ENCODE peak calls at places on chromosomes 11 and 22, in six cellular contexts. Y, G, X, I, L and P are unnamed samples.

GRCh38 chr11:134656861-134657540 is 245.0 kb upstream of the B3GAT1 start:
- DNase-seq in Y (no peak), G (no peak), X (no peak), I (peak), L (no peak), P (no peak)

GRCh38 chr11:61999141-61999975 is 31.9 kb upstream of the FTH1 start:
- DNase-seq in Y (no peak), G (peak), X (no peak), I (no peak), L (peak), P (no peak)

GRCh38 chr11:110862407-110862806 is 150.2 kb upstream of the ARHGAP20 start:
- DNase-seq in Y (no peak), G (no peak), X (no peak), I (no peak), L (no peak), P (no peak)

GRCh38 chr11:109859325-109859724 is 233.9 kb upstream of the ZC3H12C start:
- DNase-seq in Y (no peak), G (no peak), X (no peak), I (no peak), L (no peak), P (no peak)

GRCh38 chr11:110376711-110377324 is 52.9 kb upstream of the FDX1 start:
- DNase-seq in Y (peak), G (peak), X (no peak), I (no peak), L (peak), P (peak)

GRCh38 chr11:45852018-45852711 is 4.9 kb downstream of the CRY2 start:
- DNase-seq in Y (peak), G (no peak), X (no peak), I (no peak), L (no peak), P (no peak)

GRCh38 chr11:130448416-130449068 is at the start of gene ADAMTS15:
- DNase-seq in Y (peak), G (peak), X (no peak), I (peak), L (peak), P (peak)

GRCh38 chr11:75474878-75475766 is 42.1 kb upstream of the KLHL35 start:
- DNase-seq in Y (no peak), G (peak), X (peak), I (no peak), L (peak), P (no peak)

GRCh38 chr11:22666700-22667439 is 459 bp downstream of the GAS2 start:
- DNase-seq in Y (peak), G (peak), X (peak), I (no peak), L (peak), P (no peak)

GRCh38 chr22:32848226-32848625 is 46.7 kb downstream of the TIMP3 start:
- DNase-seq in Y (no peak), G (no peak), X (no peak), I (no peak), L (no peak), P (no peak)

GRCh38 chr11:116472661-116473060 is 300.1 kb downstream of the BUD13 start:
- DNase-seq in Y (no peak), G (no peak), X (no peak), I (no peak), L (no peak), P (no peak)

GRCh38 chr22:17007257-17007656 is 765 bp downstream of the GAB4 start:
- DNase-seq in Y (no peak), G (no peak), X (no peak), I (no peak), L (no peak), P (no peak)

GRCh38 chr11:128520886-128521696 is 66.3 kb downstream of the ETS1 start:
- DNase-seq in Y (no peak), G (peak), X (no peak), I (no peak), L (no peak), P (no peak)

GRCh38 chr11:67118059-67118766 is 850 bp upstream of the KDM2A start:
- DNase-seq in Y (peak), G (peak), X (peak), I (peak), L (peak), P (peak)

GRCh38 chr11:48354013-48354412 is 12.3 kb downstream of the OR4C5 start:
- DNase-seq in Y (no peak), G (no peak), X (no peak), I (no peak), L (no peak), P (no peak)

GRCh38 chr22:49503896-49504521 is 323.7 kb downstream of the BRD1 start:
- DNase-seq in Y (no peak), G (no peak), X (no peak), I (no peak), L (no peak), P (no peak)

GRCh38 chr11:65456418-65456817 is 33.8 kb downstream of the NEAT1 start:
- DNase-seq in Y (no peak), G (no peak), X (no peak), I (no peak), L (no peak), P (no peak)

GRCh38 chr22:50576070-50576469 is 2.2 kb downstream of the CPT1B start:
- DNase-seq in Y (no peak), G (no peak), X (no peak), I (no peak), L (peak), P (no peak)

GRCh38 chr11:113001709-113002108 is 40.5 kb downstream of the NCAM1 start:
- DNase-seq in Y (no peak), G (no peak), X (no peak), I (no peak), L (no peak), P (no peak)

GRCh38 chr11:1756024-1756561 is 5.7 kb upstream of the IFITM10 start:
- DNase-seq in Y (no peak), G (no peak), X (no peak), I (no peak), L (no peak), P (no peak)

GRCh38 chr11:117814204-117814765 is 10.3 kb downstream of the FXYD2 start:
- DNase-seq in Y (no peak), G (no peak), X (no peak), I (no peak), L (no peak), P (no peak)